ENCODE peak calls at places on chromosomes 7 and 10, in seven cellular contexts. M, F, R, V, E, N and Z are unnamed samples.
A peak's percentile ranks its signal among the peaks of the same experiment; 100 is the strongest.

GRCh38 chr10:27746364-27747095 is 911 bp upstream of the MKX start:
- DNase-seq in M (no peak), F (no peak), R (no peak), V (no peak), E (no peak), N (peak; percentile 8), Z (no peak)

GRCh38 chr7:159121068-159121467 is 23.6 kb downstream of the VIPR2 start:
- DNase-seq in M (no peak), F (no peak), R (no peak), V (no peak), E (no peak), N (no peak), Z (no peak)

GRCh38 chr10:122087436-122087835 is 98.5 kb downstream of the TACC2 start:
- DNase-seq in M (no peak), F (no peak), R (no peak), V (no peak), E (no peak), N (no peak), Z (no peak)

GRCh38 chr10:62728479-62728878 is 76.0 kb upstream of the ADO start:
- DNase-seq in M (no peak), F (no peak), R (no peak), V (no peak), E (no peak), N (no peak), Z (no peak)

GRCh38 chr10:27319752-27320561 is 79.4 kb upstream of the ACBD5 start:
- DNase-seq in M (no peak), F (no peak), R (no peak), V (peak; percentile 52), E (peak; percentile 32), N (peak; percentile 89), Z (peak; percentile 31)

GRCh38 chr10:15368456-15368855 is 2.6 kb downstream of the FAM171A1 start:
- DNase-seq in M (no peak), F (no peak), R (no peak), V (no peak), E (no peak), N (no peak), Z (no peak)

GRCh38 chr7:36475371-36475770 is 85.7 kb downstream of the ANLN start:
- DNase-seq in M (no peak), F (no peak), R (no peak), V (no peak), E (no peak), N (no peak), Z (no peak)

GRCh38 chr10:30591249-30591670 is 38.3 kb downstream of the LYZL2 start:
- DNase-seq in M (peak; percentile 52), F (peak; percentile 9), R (no peak), V (peak; percentile 42), E (peak; percentile 34), N (peak; percentile 42), Z (peak; percentile 30)

GRCh38 chr10:62171791-62172190 is 96.9 kb downstream of the RTKN2 start:
- DNase-seq in M (no peak), F (no peak), R (no peak), V (no peak), E (no peak), N (no peak), Z (no peak)

GRCh38 chr7:47945261-47946015 is 2.8 kb downstream of the PKD1L1 start:
- DNase-seq in M (peak; percentile 69), F (peak; percentile 25), R (peak; percentile 36), V (peak; percentile 62), E (peak; percentile 75), N (peak; percentile 30), Z (peak; percentile 65)

GRCh38 chr7:41578700-41579099 is 124.2 kb downstream of the INHBA start:
- DNase-seq in M (no peak), F (no peak), R (no peak), V (no peak), E (no peak), N (no peak), Z (no peak)